ENCODE peak calls at places on chromosomes 7 and 10, in four cellular contexts. M is GM12878, R is HepG2, K is H1. J is an unnamed sample.

GRCh38 chr10:123558651-123559050 is 107.5 kb upstream of the GPR26 start:
- DNase-seq in M (no peak), R (no peak), K (no peak), J (no peak)

GRCh38 chr7:66505009-66505408 is 123.7 kb upstream of the KCTD7 start:
- DNase-seq in M (no peak), R (no peak), K (no peak), J (no peak)

GRCh38 chr10:115975031-115975430 is 298.0 kb downstream of the GFRA1 start:
- DNase-seq in M (no peak), R (no peak), K (no peak), J (no peak)

GRCh38 chr7:83931968-83932367 is 262.6 kb downstream of the SEMA3A start:
- DNase-seq in M (no peak), R (no peak), K (no peak), J (no peak)

GRCh38 chr7:55593172-55593514 is 20.8 kb upstream of the VOPP1 start:
- DNase-seq in M (no peak), R (no peak), K (no peak), J (no peak)

GRCh38 chr7:140262242-140262903 is 85.6 kb upstream of the KDM7A start:
- DNase-seq in M (no peak), R (no peak), K (no peak), J (no peak)

GRCh38 chr10:14163374-14164125 is 167.2 kb downstream of the FRMD4A start:
- DNase-seq in M (no peak), R (no peak), K (no peak), J (no peak)

GRCh38 chr10:75395171-75395954 is 6.2 kb downstream of the ZNF503 start:
- DNase-seq in M (no peak), R (no peak), K (peak; percentile 90), J (no peak)

GRCh38 chr10:13592306-13592705 is 5.5 kb downstream of the PRPF18 start:
- DNase-seq in M (no peak), R (no peak), K (no peak), J (no peak)

GRCh38 chr7:23184709-23185354 is 3.0 kb downstream of the NUP42 start:
- DNase-seq in M (peak; percentile 17), R (peak; percentile 49), K (no peak), J (no peak)

GRCh38 chr7:133186060-133186459 is 66.8 kb upstream of the EXOC4 start:
- DNase-seq in M (no peak), R (no peak), K (no peak), J (no peak)

GRCh38 chr7:98116656-98117461 is 10.2 kb downstream of the LMTK2 start:
- DNase-seq in M (no peak), R (peak; percentile 61), K (no peak), J (no peak)

GRCh38 chr7:42883950-42884349 is 27.9 kb downstream of the C7orf25 start:
- DNase-seq in M (no peak), R (no peak), K (no peak), J (no peak)

GRCh38 chr7:134932707-134933370 is 53.5 kb upstream of the AGBL3 start:
- DNase-seq in M (peak; percentile 23), R (no peak), K (no peak), J (no peak)

GRCh38 chr7:29003703-29004102 is 45.6 kb upstream of the TRIL start:
- DNase-seq in M (no peak), R (no peak), K (no peak), J (no peak)

GRCh38 chr7:116417593-116418345 is 81.8 kb upstream of the CAV2 start:
- DNase-seq in M (no peak), R (no peak), K (no peak), J (no peak)

GRCh38 chr7:67823345-67823744 is 826.7 kb downstream of the TYW1 start:
- DNase-seq in M (no peak), R (no peak), K (no peak), J (no peak)

GRCh38 chr10:94608530-94608929 is 62.9 kb downstream of the HELLS start:
- DNase-seq in M (no peak), R (no peak), K (no peak), J (no peak)

GRCh38 chr7:38825721-38826440 is 83.1 kb downstream of the VPS41 start:
- DNase-seq in M (no peak), R (no peak), K (no peak), J (no peak)

GRCh38 chr7:125512373-125512772 is 582.7 kb upstream of the POT1 start:
- DNase-seq in M (no peak), R (no peak), K (no peak), J (no peak)

GRCh38 chr10:122298598-122299301 is 27.7 kb downstream of the BTBD16 start:
- DNase-seq in M (no peak), R (peak; percentile 74), K (peak; percentile 82), J (peak; percentile 50)

GRCh38 chr10:44931621-44932337 is 20.6 kb downstream of the TMEM72 start:
- DNase-seq in M (no peak), R (no peak), K (peak; percentile 26), J (no peak)

GRCh38 chr10:133170092-133170491 is 10.1 kb downstream of the KNDC1 start:
- DNase-seq in M (no peak), R (no peak), K (no peak), J (no peak)

GRCh38 chr7:92714280-92714679 is 122.1 kb downstream of the CDK6 start:
- DNase-seq in M (no peak), R (no peak), K (no peak), J (no peak)

GRCh38 chr7:92715963-92716362 is 120.4 kb downstream of the CDK6 start:
- DNase-seq in M (no peak), R (no peak), K (no peak), J (no peak)

GRCh38 chr7:92716825-92717580 is 119.4 kb downstream of the CDK6 start:
- DNase-seq in M (no peak), R (no peak), K (no peak), J (no peak)

GRCh38 chr7:92717601-92717981 is 118.8 kb downstream of the CDK6 start:
- DNase-seq in M (no peak), R (no peak), K (no peak), J (no peak)

GRCh38 chr7:92714767-92715166 is 121.6 kb downstream of the CDK6 start:
- DNase-seq in M (no peak), R (no peak), K (no peak), J (no peak)
- TF ChIP-seq SUZ12 in M (no peak), R (no peak), K (no peak), J (no peak)

GRCh38 chr7:35726654-35727053 is 31.7 kb upstream of the HERPUD2 start:
- DNase-seq in M (no peak), R (no peak), K (no peak), J (no peak)
- H3K4me1 ChIP-seq in M (peaks cover 76% of the 10 kb centered on the region), R (peaks cover 44% of the 10 kb centered on the region), K (no peaks in the 10 kb centered on the region), J (no peaks in the 10 kb centered on the region)

GRCh38 chr7:99840136-99840869 is 12.5 kb downstream of the CYP3A43 start:
- DNase-seq in M (no peak), R (no peak), K (no peak), J (no peak)

GRCh38 chr7:99842926-99843325 is 15.1 kb downstream of the CYP3A43 start:
- DNase-seq in M (no peak), R (no peak), K (no peak), J (no peak)

GRCh38 chr7:99839560-99840011 is 11.8 kb downstream of the CYP3A43 start:
- DNase-seq in M (no peak), R (no peak), K (peak; percentile 49), J (peak; percentile 11)

GRCh38 chr7:99844354-99844753 is 16.5 kb downstream of the CYP3A43 start:
- DNase-seq in M (no peak), R (no peak), K (no peak), J (no peak)

GRCh38 chr7:99843808-99844207 is 16.0 kb downstream of the CYP3A43 start:
- DNase-seq in M (no peak), R (peak; percentile 83), K (no peak), J (no peak)
- TF ChIP-seq YY1 in M (no peak), R (no peak), K (no peak), J (no peak)

DNA sequence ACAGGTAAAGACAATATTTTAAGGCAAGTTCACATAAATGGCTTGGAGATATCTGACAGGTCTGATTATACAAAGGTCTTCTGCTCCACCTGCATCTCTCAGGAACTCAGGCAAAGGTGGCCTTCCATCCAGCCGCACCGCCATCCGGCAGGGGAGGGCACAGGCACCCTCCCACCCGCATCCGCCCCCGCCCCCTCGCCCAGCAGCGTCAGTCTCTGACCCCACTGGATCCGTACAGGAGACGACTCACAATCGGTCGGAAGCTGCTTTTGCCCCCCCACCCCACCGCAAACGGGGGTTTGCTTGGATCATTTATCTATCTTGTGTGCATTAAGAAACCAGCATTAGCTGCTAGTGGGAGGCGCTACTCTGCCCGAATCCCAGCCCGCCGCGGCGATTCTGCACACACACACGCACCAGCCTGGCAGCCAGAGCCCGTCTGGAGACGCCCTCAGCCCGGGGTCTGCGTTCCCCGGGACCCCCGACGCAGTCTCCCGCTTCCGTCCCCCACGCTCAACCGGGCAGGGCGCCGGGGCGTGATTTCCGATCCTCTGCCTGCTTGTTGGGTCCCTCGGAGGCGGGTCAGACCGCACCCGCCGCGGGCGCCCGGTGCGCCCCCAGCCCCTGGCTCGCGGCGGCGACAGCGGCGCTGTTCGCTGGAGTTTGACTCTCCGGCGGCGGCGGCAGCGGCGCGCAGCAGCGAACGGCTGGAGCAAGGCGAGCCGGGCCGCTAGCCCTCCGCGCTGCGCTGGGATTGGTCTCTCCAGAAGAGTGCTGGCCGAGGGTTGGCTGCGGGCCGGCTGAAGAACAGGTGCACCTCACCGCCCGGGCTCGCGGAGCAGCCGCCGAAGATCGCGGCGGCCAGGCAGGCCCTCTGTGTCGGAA is 820 bp upstream of the NRG3 start:
- DNase-seq in M (no peak), R (no peak), K (peak; percentile 86), J (peak; percentile 62)
- TF ChIP-seq SUZ12 in M (no peak), R (no peak), K (no peak), J (no peak)

GRCh38 chr7:47335071-47335470 is 246.8 kb downstream of the TNS3 start:
- DNase-seq in M (no peak), R (no peak), K (no peak), J (no peak)
- H3K4me1 ChIP-seq in M (no peaks in the 10 kb centered on the region), R (no peaks in the 10 kb centered on the region), K (peaks cover 3% of the 10 kb centered on the region), J (peaks cover 20% of the 10 kb centered on the region)

GRCh38 chr7:33705333-33705833 is 200.0 kb upstream of the BMPER start:
- DNase-seq in M (no peak), R (no peak), K (peak; percentile 66), J (peak; percentile 63)
- TF ChIP-seq YY1 in M (no peak), R (no peak), K (no peak), J (no peak)

DNA sequence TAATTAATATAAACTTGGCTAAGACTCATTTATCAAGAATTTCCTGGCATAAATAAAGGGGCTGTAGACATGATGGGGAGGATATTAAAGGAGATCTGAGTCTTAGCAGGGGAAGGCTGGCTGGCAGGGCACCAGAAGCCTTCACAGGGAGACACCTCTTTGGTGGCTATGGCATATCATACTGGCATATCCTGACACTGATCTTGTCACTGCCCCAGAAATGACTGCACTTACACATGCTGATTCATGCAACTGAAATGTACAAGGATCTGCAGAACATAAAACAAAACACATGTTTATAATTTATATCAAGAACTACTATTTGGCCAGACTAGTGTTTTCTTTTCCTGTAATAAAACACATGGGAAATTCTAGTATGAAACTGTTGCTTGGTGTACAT is 5.5 kb upstream of the LIPN start:
- DNase-seq in M (no peak), R (no peak), K (no peak), J (no peak)
- TF ChIP-seq SUZ12 in M (no peak), R (no peak), K (no peak), J (no peak)

J was measured in NT2/D1.